ENCODE peak calls at places on chromosomes 4 and X, in six cellular contexts. M is stimulated activated CD8-positive, alpha-beta memory T cell treated with anti-CD3 and anti-CD28 coated beads, Interleukin-15, amount 100 ng/mL, for 48 hours; V is activated naive CD8-positive, alpha-beta T cell treated with anti-CD3 and anti-CD28 coated beads for 36 hours; C is stimulated activated CD4-positive, alpha-beta T cell treated with anti-CD3 and anti-CD28 coated beads, Interleukin-1b, Interleukin-23, amount 100 ng/mL, for 4 hours; P is fibroblast of gingiva; G is thoracic aorta. O is an unnamed sample.

GRCh38 chr4:77012726-77013125 is 63.1 kb downstream of the CCNI start:
- DNase-seq in M (no peak), V (no peak), C (no peak), P (no peak), G (no peak), O (no peak)

GRCh38 chrX:23668335-23668734 is 1.0 kb downstream of the PRDX4 start:
- DNase-seq in M (no peak), V (no peak), C (no peak), P (peak; percentile 0), G (no peak), O (no peak)

GRCh38 chr4:28073860-28074555 is 1213.4 kb downstream of the STIM2 start:
- DNase-seq in M (no peak), V (no peak), C (no peak), P (no peak), G (no peak), O (no peak)

GRCh38 chr4:48012819-48013218 is 3.7 kb downstream of the CNGA1 start:
- DNase-seq in M (no peak), V (no peak), C (no peak), P (no peak), G (no peak), O (no peak)

GRCh38 chr4:66855956-66856355 is 689.3 kb downstream of the CENPC start:
- DNase-seq in M (no peak), V (no peak), C (no peak), P (no peak), G (no peak), O (no peak)

GRCh38 chr4:17385403-17385802 is 126.5 kb downstream of the QDPR start:
- DNase-seq in M (no peak), V (no peak), C (no peak), P (peak; percentile 22), G (no peak), O (no peak)

GRCh38 chr4:185470503-185471195 is 884 bp downstream of the CCDC110 start:
- DNase-seq in M (no peak), V (peak; percentile 22), C (no peak), P (peak; percentile 5), G (no peak), O (peak; percentile 82)

GRCh38 chr4:155543126-155543765 is 123.4 kb upstream of the GUCY1A1 start:
- DNase-seq in M (no peak), V (no peak), C (no peak), P (peak; percentile 19), G (no peak), O (no peak)

GRCh38 chr4:17934286-17934685 is 87.3 kb downstream of the LCORL start:
- DNase-seq in M (no peak), V (no peak), C (no peak), P (no peak), G (no peak), O (no peak)

GRCh38 chrX:109858602-109859341 is 125.7 kb upstream of the ACSL4 start:
- DNase-seq in M (no peak), V (no peak), C (no peak), P (no peak), G (no peak), O (no peak)

GRCh38 chrX:129000797-129001196 is 522.5 kb downstream of the SMARCA1 start:
- DNase-seq in M (no peak), V (no peak), C (no peak), P (no peak), G (no peak), O (no peak)

GRCh38 chrX:105653891-105654290 is 168.4 kb upstream of the NRK start:
- DNase-seq in M (no peak), V (no peak), C (no peak), P (no peak), G (no peak), O (no peak)

GRCh38 chr4:156328882-156329281 is 375.2 kb upstream of the CTSO start:
- DNase-seq in M (no peak), V (no peak), C (no peak), P (no peak), G (no peak), O (no peak)

GRCh38 chr4:88880501-88881226 is 176.3 kb downstream of the FAM13A start:
- DNase-seq in M (no peak), V (no peak), C (no peak), P (no peak), G (no peak), O (no peak)

GRCh38 chrX:140163376-140164159 is 198.2 kb upstream of the CXorf66 start:
- DNase-seq in M (no peak), V (no peak), C (no peak), P (peak; percentile 46), G (no peak), O (no peak)

GRCh38 chrX:13373807-13374187 is 53.9 kb upstream of the ATXN3L start:
- DNase-seq in M (no peak), V (no peak), C (no peak), P (peak; percentile 81), G (no peak), O (no peak)

GRCh38 chrX:54808109-54808604 is 612 bp downstream of the MAGED2 start:
- DNase-seq in M (no peak), V (peak; percentile 23), C (peak; percentile 39), P (peak; percentile 6), G (no peak), O (peak; percentile 70)

GRCh38 chr4:169272265-169272886 is 1.6 kb upstream of the SH3RF1 start:
- DNase-seq in M (no peak), V (no peak), C (no peak), P (peak; percentile 79), G (no peak), O (no peak)

GRCh38 chrX:112913807-112914206 is 73.2 kb upstream of the AMOT start:
- DNase-seq in M (no peak), V (no peak), C (no peak), P (no peak), G (no peak), O (no peak)

GRCh38 chr4:119286377-119287002 is 35.4 kb downstream of the FABP2 start:
- DNase-seq in M (no peak), V (no peak), C (peak; percentile 2), P (peak; percentile 78), G (no peak), O (no peak)

GRCh38 chr4:139768913-139769312 is 103.3 kb downstream of the MGST2 start:
- DNase-seq in M (no peak), V (no peak), C (no peak), P (no peak), G (no peak), O (no peak)

GRCh38 chr4:40334591-40335507 is at the start of gene CHRNA9:
- DNase-seq in M (no peak), V (no peak), C (no peak), P (no peak), G (no peak), O (no peak)

GRCh38 chrX:15883540-15883863 is 28.9 kb upstream of the AP1S2 start:
- DNase-seq in M (no peak), V (no peak), C (no peak), P (no peak), G (no peak), O (no peak)

GRCh38 chr4:185955817-185956542 is 113.0 kb upstream of the TLR3 start:
- DNase-seq in M (no peak), V (no peak), C (no peak), P (no peak), G (no peak), O (no peak)